ENCODE peak calls at places on chromosomes 12 and 14, in seven cellular contexts. One of them, this sample, is unnamed.

GRCh38 chr14:21063479-21063878 is 5.9 kb downstream of the RNASE8 start:
- DNase-seq in brain microvascular endothelial cell: peak
- DNase-seq in M059J: peak
- DNase-seq in fibroblast of pulmonary artery: peak
- DNase-seq in activated CD4-positive, alpha-beta T cell treated with anti-CD3 and anti-CD28 coated beads, Interleukin-2, amount 10 ng/mL, durations not matched to agents 7 days and 5 days: no peak
- DNase-seq in activated T-cell treated with anti-CD3 and anti-CD28 coated beads for 1 hour: no peak
- DNase-seq in H9: no peak
- DNase-seq in this sample: no peak

GRCh38 chr12:114729731-114730130 is 45.8 kb upstream of the TBX3 start:
- DNase-seq in brain microvascular endothelial cell: peak
- DNase-seq in M059J: peak
- DNase-seq in fibroblast of pulmonary artery: peak
- DNase-seq in activated CD4-positive, alpha-beta T cell treated with anti-CD3 and anti-CD28 coated beads, Interleukin-2, amount 10 ng/mL, durations not matched to agents 7 days and 5 days: no peak
- DNase-seq in activated T-cell treated with anti-CD3 and anti-CD28 coated beads for 1 hour: no peak
- DNase-seq in H9: no peak
- DNase-seq in this sample: no peak

GRCh38 chr12:644818-645552 is 18.3 kb downstream of the NINJ2 start:
- DNase-seq in brain microvascular endothelial cell: no peak
- DNase-seq in M059J: peak
- DNase-seq in fibroblast of pulmonary artery: peak
- DNase-seq in activated CD4-positive, alpha-beta T cell treated with anti-CD3 and anti-CD28 coated beads, Interleukin-2, amount 10 ng/mL, durations not matched to agents 7 days and 5 days: no peak
- DNase-seq in activated T-cell treated with anti-CD3 and anti-CD28 coated beads for 1 hour: no peak
- DNase-seq in H9: no peak
- DNase-seq in this sample: peak

GRCh38 chr12:109222062-109222461 is 87.0 kb downstream of the FOXN4 start:
- DNase-seq in brain microvascular endothelial cell: no peak
- DNase-seq in M059J: no peak
- DNase-seq in fibroblast of pulmonary artery: no peak
- DNase-seq in activated CD4-positive, alpha-beta T cell treated with anti-CD3 and anti-CD28 coated beads, Interleukin-2, amount 10 ng/mL, durations not matched to agents 7 days and 5 days: no peak
- DNase-seq in activated T-cell treated with anti-CD3 and anti-CD28 coated beads for 1 hour: no peak
- DNase-seq in H9: no peak
- DNase-seq in this sample: no peak

GRCh38 chr12:105982022-105982421 is 156.7 kb downstream of the NUAK1 start:
- DNase-seq in brain microvascular endothelial cell: no peak
- DNase-seq in M059J: no peak
- DNase-seq in fibroblast of pulmonary artery: no peak
- DNase-seq in activated CD4-positive, alpha-beta T cell treated with anti-CD3 and anti-CD28 coated beads, Interleukin-2, amount 10 ng/mL, durations not matched to agents 7 days and 5 days: no peak
- DNase-seq in activated T-cell treated with anti-CD3 and anti-CD28 coated beads for 1 hour: no peak
- DNase-seq in H9: no peak
- DNase-seq in this sample: no peak

GRCh38 chr14:93906341-93907329 is 20.5 kb upstream of the FAM181A start:
- DNase-seq in brain microvascular endothelial cell: peak
- DNase-seq in M059J: peak
- DNase-seq in fibroblast of pulmonary artery: peak
- DNase-seq in activated CD4-positive, alpha-beta T cell treated with anti-CD3 and anti-CD28 coated beads, Interleukin-2, amount 10 ng/mL, durations not matched to agents 7 days and 5 days: peak
- DNase-seq in activated T-cell treated with anti-CD3 and anti-CD28 coated beads for 1 hour: peak
- DNase-seq in H9: peak
- DNase-seq in this sample: peak

GRCh38 chr14:78253986-78254385 is 83.8 kb downstream of the NRXN3 start:
- DNase-seq in brain microvascular endothelial cell: peak
- DNase-seq in M059J: peak
- DNase-seq in fibroblast of pulmonary artery: peak
- DNase-seq in activated CD4-positive, alpha-beta T cell treated with anti-CD3 and anti-CD28 coated beads, Interleukin-2, amount 10 ng/mL, durations not matched to agents 7 days and 5 days: no peak
- DNase-seq in activated T-cell treated with anti-CD3 and anti-CD28 coated beads for 1 hour: no peak
- DNase-seq in H9: no peak
- DNase-seq in this sample: no peak

GRCh38 chr12:117118838-117119591 is 19.8 kb upstream of the TESC start:
- DNase-seq in brain microvascular endothelial cell: no peak
- DNase-seq in M059J: no peak
- DNase-seq in fibroblast of pulmonary artery: no peak
- DNase-seq in activated CD4-positive, alpha-beta T cell treated with anti-CD3 and anti-CD28 coated beads, Interleukin-2, amount 10 ng/mL, durations not matched to agents 7 days and 5 days: no peak
- DNase-seq in activated T-cell treated with anti-CD3 and anti-CD28 coated beads for 1 hour: no peak
- DNase-seq in H9: peak
- DNase-seq in this sample: no peak

GRCh38 chr14:42214981-42215491 is 608.4 kb downstream of the LRFN5 start:
- DNase-seq in brain microvascular endothelial cell: peak
- DNase-seq in M059J: peak
- DNase-seq in fibroblast of pulmonary artery: peak
- DNase-seq in activated CD4-positive, alpha-beta T cell treated with anti-CD3 and anti-CD28 coated beads, Interleukin-2, amount 10 ng/mL, durations not matched to agents 7 days and 5 days: no peak
- DNase-seq in activated T-cell treated with anti-CD3 and anti-CD28 coated beads for 1 hour: no peak
- DNase-seq in H9: no peak
- DNase-seq in this sample: no peak

GRCh38 chr12:116881325-116881866 is at the start of gene HRK:
- DNase-seq in brain microvascular endothelial cell: no peak
- DNase-seq in M059J: no peak
- DNase-seq in fibroblast of pulmonary artery: no peak
- DNase-seq in activated CD4-positive, alpha-beta T cell treated with anti-CD3 and anti-CD28 coated beads, Interleukin-2, amount 10 ng/mL, durations not matched to agents 7 days and 5 days: no peak
- DNase-seq in activated T-cell treated with anti-CD3 and anti-CD28 coated beads for 1 hour: no peak
- DNase-seq in H9: peak
- DNase-seq in this sample: no peak

GRCh38 chr12:121765573-121765972 is 27.9 kb downstream of the RHOF start:
- DNase-seq in brain microvascular endothelial cell: peak
- DNase-seq in M059J: peak
- DNase-seq in fibroblast of pulmonary artery: peak
- DNase-seq in activated CD4-positive, alpha-beta T cell treated with anti-CD3 and anti-CD28 coated beads, Interleukin-2, amount 10 ng/mL, durations not matched to agents 7 days and 5 days: no peak
- DNase-seq in activated T-cell treated with anti-CD3 and anti-CD28 coated beads for 1 hour: no peak
- DNase-seq in H9: peak
- DNase-seq in this sample: peak

GRCh38 chr12:47718531-47718930 is 6.8 kb downstream of the ENDOU start:
- DNase-seq in brain microvascular endothelial cell: no peak
- DNase-seq in M059J: no peak
- DNase-seq in fibroblast of pulmonary artery: no peak
- DNase-seq in activated CD4-positive, alpha-beta T cell treated with anti-CD3 and anti-CD28 coated beads, Interleukin-2, amount 10 ng/mL, durations not matched to agents 7 days and 5 days: no peak
- DNase-seq in activated T-cell treated with anti-CD3 and anti-CD28 coated beads for 1 hour: no peak
- DNase-seq in H9: no peak
- DNase-seq in this sample: no peak

GRCh38 chr12:1059162-1059561 is 68.1 kb downstream of the ERC1 start:
- DNase-seq in brain microvascular endothelial cell: no peak
- DNase-seq in M059J: no peak
- DNase-seq in fibroblast of pulmonary artery: peak
- DNase-seq in activated CD4-positive, alpha-beta T cell treated with anti-CD3 and anti-CD28 coated beads, Interleukin-2, amount 10 ng/mL, durations not matched to agents 7 days and 5 days: no peak
- DNase-seq in activated T-cell treated with anti-CD3 and anti-CD28 coated beads for 1 hour: no peak
- DNase-seq in H9: no peak
- DNase-seq in this sample: no peak

GRCh38 chr12:52990206-52990605 is 16.1 kb upstream of the EIF4B start:
- DNase-seq in brain microvascular endothelial cell: no peak
- DNase-seq in M059J: no peak
- DNase-seq in fibroblast of pulmonary artery: peak
- DNase-seq in activated CD4-positive, alpha-beta T cell treated with anti-CD3 and anti-CD28 coated beads, Interleukin-2, amount 10 ng/mL, durations not matched to agents 7 days and 5 days: no peak
- DNase-seq in activated T-cell treated with anti-CD3 and anti-CD28 coated beads for 1 hour: no peak
- DNase-seq in H9: no peak
- DNase-seq in this sample: no peak

GRCh38 chr12:14540801-14541462 is 26.8 kb downstream of the PLBD1 start:
- DNase-seq in brain microvascular endothelial cell: no peak
- DNase-seq in M059J: no peak
- DNase-seq in fibroblast of pulmonary artery: no peak
- DNase-seq in activated CD4-positive, alpha-beta T cell treated with anti-CD3 and anti-CD28 coated beads, Interleukin-2, amount 10 ng/mL, durations not matched to agents 7 days and 5 days: no peak
- DNase-seq in activated T-cell treated with anti-CD3 and anti-CD28 coated beads for 1 hour: no peak
- DNase-seq in H9: no peak
- DNase-seq in this sample: no peak

GRCh38 chr12:105595440-105595839 is 264.9 kb downstream of the C12orf75 start:
- DNase-seq in brain microvascular endothelial cell: no peak
- DNase-seq in M059J: no peak
- DNase-seq in fibroblast of pulmonary artery: no peak
- DNase-seq in activated CD4-positive, alpha-beta T cell treated with anti-CD3 and anti-CD28 coated beads, Interleukin-2, amount 10 ng/mL, durations not matched to agents 7 days and 5 days: no peak
- DNase-seq in activated T-cell treated with anti-CD3 and anti-CD28 coated beads for 1 hour: no peak
- DNase-seq in H9: no peak
- DNase-seq in this sample: no peak

GRCh38 chr12:109597795-109598427 is 24.3 kb downstream of the MVK start:
- DNase-seq in brain microvascular endothelial cell: peak
- DNase-seq in M059J: peak
- DNase-seq in fibroblast of pulmonary artery: peak
- DNase-seq in activated CD4-positive, alpha-beta T cell treated with anti-CD3 and anti-CD28 coated beads, Interleukin-2, amount 10 ng/mL, durations not matched to agents 7 days and 5 days: peak
- DNase-seq in activated T-cell treated with anti-CD3 and anti-CD28 coated beads for 1 hour: peak
- DNase-seq in H9: peak
- DNase-seq in this sample: peak

GRCh38 chr14:61940669-61941420 is 178.6 kb downstream of the SNAPC1 start:
- DNase-seq in brain microvascular endothelial cell: no peak
- DNase-seq in M059J: peak
- DNase-seq in fibroblast of pulmonary artery: no peak
- DNase-seq in activated CD4-positive, alpha-beta T cell treated with anti-CD3 and anti-CD28 coated beads, Interleukin-2, amount 10 ng/mL, durations not matched to agents 7 days and 5 days: no peak
- DNase-seq in activated T-cell treated with anti-CD3 and anti-CD28 coated beads for 1 hour: no peak
- DNase-seq in H9: peak
- DNase-seq in this sample: no peak

GRCh38 chr14:104968541-104969401 is 9.4 kb downstream of the AHNAK2 start:
- DNase-seq in brain microvascular endothelial cell: no peak
- DNase-seq in M059J: no peak
- DNase-seq in fibroblast of pulmonary artery: peak
- DNase-seq in activated CD4-positive, alpha-beta T cell treated with anti-CD3 and anti-CD28 coated beads, Interleukin-2, amount 10 ng/mL, durations not matched to agents 7 days and 5 days: no peak
- DNase-seq in activated T-cell treated with anti-CD3 and anti-CD28 coated beads for 1 hour: no peak
- DNase-seq in H9: peak
- DNase-seq in this sample: no peak

GRCh38 chr12:96249196-96250118 is 55.3 kb downstream of the ELK3 start:
- DNase-seq in brain microvascular endothelial cell: peak
- DNase-seq in M059J: no peak
- DNase-seq in fibroblast of pulmonary artery: peak
- DNase-seq in activated CD4-positive, alpha-beta T cell treated with anti-CD3 and anti-CD28 coated beads, Interleukin-2, amount 10 ng/mL, durations not matched to agents 7 days and 5 days: no peak
- DNase-seq in activated T-cell treated with anti-CD3 and anti-CD28 coated beads for 1 hour: no peak
- DNase-seq in H9: no peak
- DNase-seq in this sample: no peak

GRCh38 chr12:103505371-103506236 is 9.8 kb upstream of the C12orf42 start:
- DNase-seq in brain microvascular endothelial cell: no peak
- DNase-seq in M059J: peak
- DNase-seq in fibroblast of pulmonary artery: no peak
- DNase-seq in activated CD4-positive, alpha-beta T cell treated with anti-CD3 and anti-CD28 coated beads, Interleukin-2, amount 10 ng/mL, durations not matched to agents 7 days and 5 days: peak
- DNase-seq in activated T-cell treated with anti-CD3 and anti-CD28 coated beads for 1 hour: no peak
- DNase-seq in H9: no peak
- DNase-seq in this sample: no peak

GRCh38 chr12:117098361-117099217 is 627 bp downstream of the TESC start:
- DNase-seq in brain microvascular endothelial cell: no peak
- DNase-seq in M059J: no peak
- DNase-seq in fibroblast of pulmonary artery: no peak
- DNase-seq in activated CD4-positive, alpha-beta T cell treated with anti-CD3 and anti-CD28 coated beads, Interleukin-2, amount 10 ng/mL, durations not matched to agents 7 days and 5 days: peak
- DNase-seq in activated T-cell treated with anti-CD3 and anti-CD28 coated beads for 1 hour: peak
- DNase-seq in H9: no peak
- DNase-seq in this sample: peak

GRCh38 chr14:56333361-56334279 is 215.4 kb downstream of the PELI2 start:
- DNase-seq in brain microvascular endothelial cell: peak
- DNase-seq in M059J: peak
- DNase-seq in fibroblast of pulmonary artery: peak
- DNase-seq in activated CD4-positive, alpha-beta T cell treated with anti-CD3 and anti-CD28 coated beads, Interleukin-2, amount 10 ng/mL, durations not matched to agents 7 days and 5 days: no peak
- DNase-seq in activated T-cell treated with anti-CD3 and anti-CD28 coated beads for 1 hour: no peak
- DNase-seq in H9: no peak
- DNase-seq in this sample: no peak

GRCh38 chr14:68547305-68548193 is 245.3 kb downstream of the ZFP36L1 start:
- DNase-seq in brain microvascular endothelial cell: peak
- DNase-seq in M059J: peak
- DNase-seq in fibroblast of pulmonary artery: peak
- DNase-seq in activated CD4-positive, alpha-beta T cell treated with anti-CD3 and anti-CD28 coated beads, Interleukin-2, amount 10 ng/mL, durations not matched to agents 7 days and 5 days: no peak
- DNase-seq in activated T-cell treated with anti-CD3 and anti-CD28 coated beads for 1 hour: no peak
- DNase-seq in H9: no peak
- DNase-seq in this sample: no peak

GRCh38 chr12:32917094-32917611 is 20.6 kb upstream of the PKP2 start:
- DNase-seq in brain microvascular endothelial cell: peak
- DNase-seq in M059J: peak
- DNase-seq in fibroblast of pulmonary artery: peak
- DNase-seq in activated CD4-positive, alpha-beta T cell treated with anti-CD3 and anti-CD28 coated beads, Interleukin-2, amount 10 ng/mL, durations not matched to agents 7 days and 5 days: no peak
- DNase-seq in activated T-cell treated with anti-CD3 and anti-CD28 coated beads for 1 hour: no peak
- DNase-seq in H9: no peak
- DNase-seq in this sample: no peak

GRCh38 chr12:54306925-54307731 is 6.3 kb upstream of the NFE2 start:
- DNase-seq in brain microvascular endothelial cell: no peak
- DNase-seq in M059J: peak
- DNase-seq in fibroblast of pulmonary artery: peak
- DNase-seq in activated CD4-positive, alpha-beta T cell treated with anti-CD3 and anti-CD28 coated beads, Interleukin-2, amount 10 ng/mL, durations not matched to agents 7 days and 5 days: no peak
- DNase-seq in activated T-cell treated with anti-CD3 and anti-CD28 coated beads for 1 hour: no peak
- DNase-seq in H9: peak
- DNase-seq in this sample: peak

GRCh38 chr14:68819260-68819691 is 26.4 kb upstream of the ZFP36L1 start:
- DNase-seq in brain microvascular endothelial cell: peak
- DNase-seq in M059J: peak
- DNase-seq in fibroblast of pulmonary artery: peak
- DNase-seq in activated CD4-positive, alpha-beta T cell treated with anti-CD3 and anti-CD28 coated beads, Interleukin-2, amount 10 ng/mL, durations not matched to agents 7 days and 5 days: no peak
- DNase-seq in activated T-cell treated with anti-CD3 and anti-CD28 coated beads for 1 hour: no peak
- DNase-seq in H9: peak
- DNase-seq in this sample: peak

GRCh38 chr14:69152181-69152943 is 557 bp downstream of the DCAF5 start:
- DNase-seq in brain microvascular endothelial cell: no peak
- DNase-seq in M059J: peak
- DNase-seq in fibroblast of pulmonary artery: peak
- DNase-seq in activated CD4-positive, alpha-beta T cell treated with anti-CD3 and anti-CD28 coated beads, Interleukin-2, amount 10 ng/mL, durations not matched to agents 7 days and 5 days: peak
- DNase-seq in activated T-cell treated with anti-CD3 and anti-CD28 coated beads for 1 hour: peak
- DNase-seq in H9: peak
- DNase-seq in this sample: peak

GRCh38 chr14:41607119-41607785 is 576 bp downstream of the LRFN5 start:
- DNase-seq in brain microvascular endothelial cell: no peak
- DNase-seq in M059J: no peak
- DNase-seq in fibroblast of pulmonary artery: no peak
- DNase-seq in activated CD4-positive, alpha-beta T cell treated with anti-CD3 and anti-CD28 coated beads, Interleukin-2, amount 10 ng/mL, durations not matched to agents 7 days and 5 days: no peak
- DNase-seq in activated T-cell treated with anti-CD3 and anti-CD28 coated beads for 1 hour: no peak
- DNase-seq in H9: no peak
- DNase-seq in this sample: no peak